ENCODE peak calls at places on chromosome 4, in nine cellular contexts. R, V, K, W, S, U, I, Y and Z are unnamed samples.

GRCh38 chr4:90127706-90128345 is 632 bp downstream of the CCSER1 start:
- DNase-seq in R (no peak), V (no peak), K (no peak), W (no peak), S (no peak), U (peak; percentile 39), I (no peak), Y (peak; percentile 50), Z (no peak)

GRCh38 chr4:21469438-21470032 is 479.0 kb downstream of the KCNIP4 start:
- DNase-seq in R (peak; percentile 0), V (peak; percentile 37), K (no peak), W (no peak), S (no peak), U (no peak), I (no peak), Y (no peak), Z (no peak)

GRCh38 chr4:153655928-153656327 is 28.2 kb upstream of the TLR2 start:
- DNase-seq in R (no peak), V (peak; percentile 73), K (peak; percentile 85), W (peak; percentile 60), S (peak; percentile 77), U (peak; percentile 64), I (no peak), Y (peak; percentile 53), Z (no peak)

GRCh38 chr4:121738780-121739547 is 26.0 kb downstream of the SMIM43 start:
- DNase-seq in R (no peak), V (peak; percentile 88), K (no peak), W (no peak), S (no peak), U (no peak), I (no peak), Y (no peak), Z (no peak)

GRCh38 chr4:26807330-26807729 is 53.3 kb upstream of the STIM2 start:
- DNase-seq in R (no peak), V (no peak), K (no peak), W (no peak), S (no peak), U (no peak), I (no peak), Y (no peak), Z (no peak)

GRCh38 chr4:44713125-44713524 is 13.2 kb downstream of the GNPDA2 start:
- DNase-seq in R (no peak), V (no peak), K (no peak), W (no peak), S (no peak), U (no peak), I (no peak), Y (no peak), Z (no peak)

GRCh38 chr4:94307231-94307840 is 35.3 kb downstream of the HPGDS start:
- DNase-seq in R (peak; percentile 3), V (peak; percentile 13), K (no peak), W (no peak), S (no peak), U (no peak), I (no peak), Y (no peak), Z (no peak)

GRCh38 chr4:168737441-168738176 is 240.8 kb downstream of the PALLD start:
- DNase-seq in R (no peak), V (no peak), K (no peak), W (no peak), S (no peak), U (no peak), I (no peak), Y (no peak), Z (no peak)

GRCh38 chr4:43089730-43090129 is 197.2 kb downstream of the GRXCR1 start:
- DNase-seq in R (no peak), V (peak; percentile 2), K (no peak), W (no peak), S (no peak), U (no peak), I (no peak), Y (no peak), Z (no peak)

GRCh38 chr4:169557061-169557636 is 55.2 kb downstream of the NEK1 start:
- DNase-seq in R (no peak), V (no peak), K (no peak), W (no peak), S (no peak), U (no peak), I (no peak), Y (no peak), Z (no peak)

GRCh38 chr4:89491731-89492235 is 184.2 kb upstream of the GPRIN3 start:
- DNase-seq in R (no peak), V (no peak), K (no peak), W (no peak), S (no peak), U (no peak), I (no peak), Y (no peak), Z (no peak)

GRCh38 chr4:150038335-150039076 is 39.7 kb upstream of the DCLK2 start:
- DNase-seq in R (no peak), V (no peak), K (no peak), W (no peak), S (no peak), U (no peak), I (no peak), Y (no peak), Z (no peak)

GRCh38 chr4:39228377-39228776 is 46.0 kb downstream of the WDR19 start:
- DNase-seq in R (no peak), V (no peak), K (no peak), W (no peak), S (peak; percentile 51), U (peak; percentile 19), I (no peak), Y (peak; percentile 34), Z (no peak)

GRCh38 chr4:1210971-1211370 is 38.0 kb downstream of the CTBP1 start:
- DNase-seq in R (no peak), V (no peak), K (no peak), W (no peak), S (peak; percentile 38), U (no peak), I (no peak), Y (no peak), Z (no peak)

DNA sequence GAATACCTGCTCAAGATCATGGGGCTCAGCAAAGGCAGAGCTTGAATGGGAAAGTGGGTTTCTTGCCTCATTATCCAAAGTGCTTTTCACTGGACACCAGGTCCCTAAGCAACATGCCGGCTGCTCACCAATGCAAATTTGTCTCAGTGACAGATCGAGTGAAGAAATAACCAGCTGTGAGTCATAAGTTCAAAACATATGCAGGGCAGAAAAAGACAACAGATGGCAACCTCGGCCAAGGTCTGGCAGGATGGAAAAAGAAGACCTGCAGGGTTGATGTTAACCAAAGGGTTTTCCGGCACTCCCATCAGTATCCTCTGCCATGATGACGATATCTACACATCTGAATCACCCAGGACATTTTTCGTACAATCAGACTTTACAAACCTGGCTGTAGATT is 124.1 kb downstream of the AFAP1 start:
- DNase-seq in R (no peak), V (peak; percentile 82), K (no peak), W (no peak), S (no peak), U (no peak), I (no peak), Y (no peak), Z (no peak)
- TF ChIP-seq CTCF in R (no peak), V (no peak), K (no peak), W (no peak), S (no peak), U (no peak), I (no peak), Y (no peak), Z (no peak)

DNA sequence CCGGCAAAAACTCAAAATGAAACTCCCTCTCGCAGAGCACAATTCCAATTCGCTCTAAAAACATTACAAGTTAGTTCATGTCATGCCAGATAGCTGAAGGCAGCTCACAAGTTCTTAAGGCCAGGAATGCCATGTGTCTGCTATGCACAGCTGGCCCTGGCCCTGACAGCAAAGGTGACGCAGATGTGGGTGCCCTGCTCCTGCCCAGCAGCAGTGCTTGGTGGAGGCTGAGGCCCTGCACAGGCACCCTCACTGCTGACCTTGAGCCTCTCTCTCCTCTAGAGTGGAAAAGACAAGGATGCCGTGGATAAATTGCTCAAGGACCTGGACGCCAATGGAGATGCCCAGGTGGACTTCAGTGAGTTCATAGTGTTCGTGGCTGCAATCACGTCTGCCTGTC is 2.9 kb downstream of the S100P start:
- DNase-seq in R (no peak), V (no peak), K (no peak), W (no peak), S (no peak), U (no peak), I (no peak), Y (no peak), Z (no peak)
- H3K4me3 ChIP-seq in R (no peak overlapping the region), V (no peak overlapping the region), K (no peak overlapping the region), W (no peak overlapping the region), S (no peak overlapping the region), U (no peak overlapping the region), I (no peak overlapping the region), Y (no peak overlapping the region), Z (no peak overlapping the region)

GRCh38 chr4:2638730-2639129 is 102.3 kb downstream of the FAM193A start:
- DNase-seq in R (no peak), V (no peak), K (no peak), W (no peak), S (no peak), U (no peak), I (no peak), Y (no peak), Z (no peak)

GRCh38 chr4:2643555-2643954 is 107.1 kb downstream of the FAM193A start:
- DNase-seq in R (no peak), V (no peak), K (no peak), W (no peak), S (no peak), U (no peak), I (no peak), Y (peak; percentile 8), Z (no peak)

GRCh38 chr4:2634014-2634413 is 97.6 kb downstream of the FAM193A start:
- DNase-seq in R (no peak), V (no peak), K (no peak), W (no peak), S (no peak), U (no peak), I (no peak), Y (peak; percentile 8), Z (no peak)

GRCh38 chr4:2636331-2636730 is 99.9 kb downstream of the FAM193A start:
- DNase-seq in R (no peak), V (no peak), K (no peak), W (no peak), S (no peak), U (no peak), I (no peak), Y (no peak), Z (no peak)

DNA sequence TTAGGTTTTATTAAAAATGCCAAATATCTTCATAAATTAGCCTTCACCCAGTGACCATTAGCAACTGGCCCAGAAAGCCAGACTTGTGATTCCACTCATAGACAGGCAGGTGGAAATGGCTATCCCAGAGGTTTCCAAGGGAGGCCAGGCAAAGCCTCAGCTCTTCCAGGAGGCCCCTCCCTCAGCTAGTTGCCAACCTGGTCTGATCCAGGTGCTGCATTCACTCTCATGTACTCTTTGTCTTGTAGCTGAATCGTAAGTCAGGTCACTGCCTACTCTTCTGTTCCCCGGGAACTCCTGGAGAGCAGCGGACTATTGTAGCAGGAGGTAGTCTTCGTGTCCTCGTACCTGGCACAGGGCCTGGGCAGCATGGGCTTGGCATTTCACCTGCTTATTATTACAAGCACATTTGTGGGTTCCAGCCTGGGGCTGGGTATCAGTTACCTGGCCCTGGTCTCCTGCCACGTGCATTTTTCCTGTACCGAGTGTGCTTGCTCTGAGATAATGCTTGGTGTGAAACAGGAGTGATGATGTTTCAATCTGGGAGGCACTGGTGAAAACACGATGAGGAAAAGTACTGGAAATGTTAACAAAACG is 101.6 kb downstream of the FAM193A start:
- DNase-seq in R (no peak), V (no peak), K (no peak), W (no peak), S (no peak), U (peak; percentile 18), I (no peak), Y (peak; percentile 61), Z (no peak)
- TF ChIP-seq CTCF in R (no peak), V (no peak), K (no peak), W (no peak), S (no peak), U (no peak), I (no peak), Y (no peak), Z (no peak)

GRCh38 chr4:188110036-188110435 is 633 bp upstream of the TRIML2 start:
- DNase-seq in R (peak; percentile 18), V (no peak), K (no peak), W (no peak), S (no peak), U (no peak), I (no peak), Y (no peak), Z (no peak)
- H3K4me3 ChIP-seq in R (peak overlapping the region; percentile 52), V (no peak overlapping the region), K (no peak overlapping the region), W (no peak overlapping the region), S (no peak overlapping the region), U (no peak overlapping the region), I (no peak overlapping the region), Y (no peak overlapping the region), Z (no peak overlapping the region)